ENCODE peak calls at places on chromosomes 2 and 18, in seven cellular contexts. D is activated naive CD8-positive, alpha-beta T cell treated with anti-CD3 and anti-CD28 coated beads, Interleukin-2, amount 50 U/mL, for 24 hours; N is mammary epithelial cell; I is naive thymus-derived CD8-positive, alpha-beta T cell; F is HCT116; G is glutamatergic neuron; H is CD8-positive, alpha-beta memory T cell. B is an unnamed sample.
A peak's percentile ranks its signal among the peaks of the same experiment; 100 is the strongest.

GRCh38 chr18:32378705-32379104 is 92.0 kb downstream of the GAREM1 start:
- DNase-seq in D (no peak), N (peak; percentile 66), I (no peak), F (no peak), G (no peak), H (no peak), B (no peak)

GRCh38 chr2:219596954-219597551 is 604 bp upstream of the STK11IP start:
- DNase-seq in D (no peak), N (no peak), I (no peak), F (no peak), G (no peak), H (no peak), B (no peak)

GRCh38 chr18:23617412-23618009 is 31.2 kb upstream of the NPC1 start:
- DNase-seq in D (no peak), N (no peak), I (no peak), F (no peak), G (no peak), H (no peak), B (no peak)

GRCh38 chr18:32373505-32373904 is 97.2 kb downstream of the GAREM1 start:
- DNase-seq in D (no peak), N (no peak), I (no peak), F (no peak), G (no peak), H (no peak), B (no peak)

GRCh38 chr2:224136394-224136793 is 97.3 kb upstream of the SERPINE2 start:
- DNase-seq in D (no peak), N (no peak), I (no peak), F (no peak), G (no peak), H (no peak), B (no peak)

GRCh38 chr2:200039847-200040246 is 84.5 kb downstream of the MAIP1 start:
- DNase-seq in D (no peak), N (no peak), I (no peak), F (no peak), G (no peak), H (no peak), B (no peak)

GRCh38 chr2:1480671-1481076 is 67.4 kb downstream of the TPO start:
- DNase-seq in D (no peak), N (no peak), I (no peak), F (no peak), G (no peak), H (no peak), B (no peak)

GRCh38 chr2:126863336-126864015 is 35.2 kb upstream of the TEX51 start:
- DNase-seq in D (no peak), N (no peak), I (no peak), F (no peak), G (no peak), H (no peak), B (no peak)

GRCh38 chr2:145012214-145012670 is 492.3 kb upstream of the ZEB2 start:
- DNase-seq in D (no peak), N (peak; percentile 46), I (no peak), F (no peak), G (no peak), H (no peak), B (no peak)

GRCh38 chr2:230443540-230443939 is 27.5 kb downstream of the SP100 start:
- DNase-seq in D (no peak), N (peak; percentile 58), I (no peak), F (no peak), G (no peak), H (no peak), B (no peak)

GRCh38 chr2:223494496-223494895 is 107.7 kb downstream of the SCG2 start:
- DNase-seq in D (no peak), N (no peak), I (no peak), F (no peak), G (no peak), H (no peak), B (no peak)

GRCh38 chr2:68942827-68943226 is 9.9 kb downstream of the GKN2 start:
- DNase-seq in D (no peak), N (no peak), I (no peak), F (no peak), G (no peak), H (no peak), B (no peak)